ENCODE peak calls at places on chromosomes 11 and 22, in eight cellular contexts. T, F, V, C, J, K, L and E are unnamed samples.

GRCh38 chr11:12687740-12688139 is 13.5 kb downstream of the TEAD1 start:
- DNase-seq in T (no peak), F (no peak), V (peak), C (no peak), J (no peak), K (no peak), L (no peak), E (no peak)

GRCh38 chr11:34149786-34150185 is 44.4 kb downstream of the NAT10 start:
- DNase-seq in T (no peak), F (no peak), V (peak), C (peak), J (no peak), K (no peak), L (no peak), E (no peak)

GRCh38 chr22:39405346-39406085 is 5.9 kb downstream of the TAB1 start:
- DNase-seq in T (no peak), F (peak), V (no peak), C (peak), J (no peak), K (no peak), L (no peak), E (no peak)

GRCh38 chr11:75350743-75351540 is 519 bp downstream of the ARRB1 start:
- DNase-seq in T (no peak), F (no peak), V (no peak), C (peak), J (no peak), K (peak), L (peak), E (peak)

GRCh38 chr11:71447791-71448256 is 369 bp downstream of the DHCR7 start:
- DNase-seq in T (no peak), F (peak), V (peak), C (no peak), J (no peak), K (no peak), L (peak), E (peak)

GRCh38 chr11:106466441-106467190 is 389.2 kb downstream of the AASDHPPT start:
- DNase-seq in T (no peak), F (peak), V (no peak), C (peak), J (peak), K (no peak), L (no peak), E (no peak)

GRCh38 chr22:27253541-27253940 is 548.0 kb downstream of the MN1 start:
- DNase-seq in T (no peak), F (no peak), V (no peak), C (no peak), J (no peak), K (no peak), L (no peak), E (no peak)

GRCh38 chr22:27088026-27088425 is 430.6 kb downstream of the MIAT start:
- DNase-seq in T (no peak), F (peak), V (no peak), C (no peak), J (no peak), K (no peak), L (no peak), E (no peak)

GRCh38 chr11:12827929-12828812 is 153.9 kb downstream of the TEAD1 start:
- DNase-seq in T (no peak), F (peak), V (peak), C (peak), J (no peak), K (peak), L (no peak), E (no peak)

GRCh38 chr11:121488641-121489040 is 35.9 kb upstream of the SORL1-AS1 start:
- DNase-seq in T (no peak), F (no peak), V (no peak), C (no peak), J (no peak), K (no peak), L (no peak), E (no peak)

GRCh38 chr11:119692547-119692834 is 36.5 kb downstream of the NECTIN1 start:
- DNase-seq in T (no peak), F (no peak), V (no peak), C (no peak), J (no peak), K (no peak), L (no peak), E (no peak)

GRCh38 chr22:26568207-26568706 is 21.7 kb downstream of the TPST2 start:
- DNase-seq in T (no peak), F (peak), V (no peak), C (no peak), J (no peak), K (peak), L (no peak), E (no peak)

GRCh38 chr22:25488244-25489020 is 76.0 kb upstream of the GRK3 start:
- DNase-seq in T (peak), F (peak), V (peak), C (peak), J (no peak), K (peak), L (no peak), E (no peak)

GRCh38 chr11:32172771-32173170 is 81.9 kb downstream of the RCN1 start:
- DNase-seq in T (no peak), F (peak), V (peak), C (peak), J (no peak), K (peak), L (no peak), E (no peak)

GRCh38 chr11:32176223-32176811 is 85.4 kb downstream of the RCN1 start:
- DNase-seq in T (peak), F (peak), V (peak), C (peak), J (peak), K (peak), L (peak), E (peak)

GRCh38 chr11:32173977-32174376 is 83.1 kb downstream of the RCN1 start:
- DNase-seq in T (no peak), F (no peak), V (no peak), C (no peak), J (no peak), K (no peak), L (no peak), E (no peak)

GRCh38 chr11:32168924-32169323 is 78.0 kb downstream of the RCN1 start:
- DNase-seq in T (no peak), F (no peak), V (no peak), C (no peak), J (no peak), K (no peak), L (no peak), E (no peak)

DNA sequence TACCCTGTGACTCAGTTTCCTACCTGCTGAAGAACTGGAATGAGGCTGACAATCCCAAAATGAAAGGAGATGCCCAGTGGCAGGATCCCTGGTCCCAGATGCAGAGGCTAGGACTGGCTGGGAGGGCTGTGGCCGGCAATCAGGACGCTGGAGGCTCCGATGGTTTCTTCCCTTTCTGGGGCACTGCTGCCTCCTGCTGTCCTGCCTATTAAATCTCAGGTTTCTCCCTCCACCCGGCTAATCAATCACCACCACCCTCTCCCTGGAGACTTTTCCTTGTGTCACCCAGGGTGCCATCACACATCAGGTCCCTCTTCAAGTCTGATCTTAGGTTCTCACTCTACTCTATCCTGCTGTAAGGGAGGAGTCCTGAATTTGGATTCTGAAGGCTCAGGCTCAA is 82.6 kb downstream of the RCN1 start:
- DNase-seq in T (peak), F (peak), V (peak), C (peak), J (peak), K (peak), L (peak), E (peak)
- TF ChIP-seq CTCF in T (peak), F (peak), V (peak), C (peak), J (peak), K (peak), L (peak), E (no peak)

DNA sequence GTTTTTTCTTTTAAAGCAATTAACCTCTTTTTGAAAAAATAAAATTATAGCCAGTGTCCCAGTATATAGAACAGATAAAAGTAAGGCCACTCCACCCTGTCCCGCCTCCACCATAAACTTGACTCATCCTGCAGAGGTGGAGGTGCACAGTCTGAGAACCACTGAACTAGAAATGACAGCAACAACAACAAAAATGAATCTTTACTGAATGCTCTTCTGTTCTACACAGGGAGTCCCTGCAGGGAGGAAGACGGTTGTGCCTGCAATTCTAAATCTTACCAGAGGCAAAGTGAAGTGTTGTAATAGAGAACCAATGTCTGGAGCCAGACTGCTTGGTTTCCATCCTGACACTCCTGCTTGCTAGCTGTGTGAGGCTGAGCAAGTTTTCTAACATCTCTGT is 162.3 kb downstream of the FBXO7 start:
- DNase-seq in T (no peak), F (no peak), V (no peak), C (no peak), J (no peak), K (no peak), L (no peak), E (no peak)
- TF ChIP-seq CTCF in T (no peak), F (peak), V (no peak), C (no peak), J (peak), K (no peak), L (no peak), E (no peak)

GRCh38 chr11:1287928-1288327 is 21.5 kb downstream of the TOLLIP start:
- DNase-seq in T (no peak), F (no peak), V (no peak), C (no peak), J (no peak), K (no peak), L (no peak), E (no peak)

GRCh38 chr11:1290052-1291040 is 19.1 kb downstream of the TOLLIP start:
- DNase-seq in T (no peak), F (no peak), V (no peak), C (no peak), J (no peak), K (no peak), L (peak), E (no peak)

GRCh38 chr11:1285876-1286275 is 23.6 kb downstream of the TOLLIP start:
- DNase-seq in T (no peak), F (no peak), V (no peak), C (no peak), J (no peak), K (no peak), L (no peak), E (no peak)

GRCh38 chr11:1289211-1289935 is 20.1 kb downstream of the TOLLIP start:
- DNase-seq in T (no peak), F (no peak), V (no peak), C (no peak), J (no peak), K (no peak), L (no peak), E (peak)

GRCh38 chr11:1288426-1289151 is 20.8 kb downstream of the TOLLIP start:
- DNase-seq in T (no peak), F (no peak), V (no peak), C (no peak), J (no peak), K (no peak), L (peak), E (no peak)
- TF ChIP-seq CTCF in T (no peak), F (no peak), V (no peak), C (no peak), J (no peak), K (no peak), L (no peak), E (no peak)

GRCh38 chr11:44409558-44410236 is 99.8 kb upstream of the ALX4 start:
- DNase-seq in T (no peak), F (no peak), V (no peak), C (no peak), J (no peak), K (no peak), L (no peak), E (no peak)
- TF ChIP-seq CTCF in T (no peak), F (no peak), V (no peak), C (no peak), J (no peak), K (no peak), L (no peak), E (no peak)